ENCODE peak calls at places on chromosomes 16 and 17, in five cellular contexts. O, L, B, Y and Z are unnamed samples.

GRCh38 chr16:47561286-47561685 is 100.2 kb downstream of the PHKB start:
- DNase-seq in B (no peak), O (no peak), L (no peak), Y (no peak), Z (no peak)

GRCh38 chr17:77497578-77497934 is 356.8 kb downstream of the SEC14L1 start:
- DNase-seq in O (no peak), L (no peak), Y (no peak), B (no peak), Z (no peak)

GRCh38 chr16:81641403-81642106 is 137.5 kb upstream of the PLCG2 start:
- DNase-seq in Y (no peak), L (peak; percentile 45), O (no peak), B (no peak), Z (no peak)

GRCh38 chr16:23967018-23967417 is 131.2 kb downstream of the PRKCB start:
- DNase-seq in L (no peak), B (no peak), Y (no peak), O (no peak), Z (no peak)

GRCh38 chr16:89057738-89058137 is 35.9 kb upstream of the ACSF3 start:
- DNase-seq in O (no peak), Y (no peak), B (no peak), L (no peak), Z (no peak)

GRCh38 chr17:45792437-45792836 is 8.3 kb downstream of the CRHR1 start:
- DNase-seq in L (no peak), O (no peak), B (no peak), Y (no peak), Z (no peak)

GRCh38 chr17:57356722-57357391 is 100.5 kb downstream of the MSI2 start:
- DNase-seq in O (no peak), L (peak; percentile 43), Y (no peak), B (no peak), Z (no peak)

GRCh38 chr17:56165017-56165720 is 11.9 kb downstream of the ANKFN1 start:
- DNase-seq in Y (no peak), B (no peak), L (no peak), O (no peak), Z (no peak)

GRCh38 chr17:17093764-17094163 is 51.5 kb downstream of the MPRIP start:
- DNase-seq in O (no peak), L (no peak), Y (no peak), B (no peak), Z (no peak)

GRCh38 chr16:53545433-53545832 is 42.4 kb upstream of the AKTIP start:
- DNase-seq in O (no peak), Y (no peak), L (peak; percentile 39), B (peak; percentile 18), Z (no peak)

GRCh38 chr17:60695960-60696359 is 18.3 kb downstream of the BCAS3 start:
- DNase-seq in Y (no peak), O (no peak), B (no peak), L (no peak), Z (no peak)

GRCh38 chr17:14471052-14471451 is 170.2 kb downstream of the HS3ST3B1 start:
- DNase-seq in O (peak; percentile 89), B (peak; percentile 89), L (no peak), Y (no peak), Z (no peak)

GRCh38 chr16:528111-529011 is 849 bp downstream of the CAPN15 start:
- DNase-seq in L (peak; percentile 63), O (peak; percentile 36), B (no peak), Y (peak; percentile 39), Z (no peak)

GRCh38 chr17:31008374-31009035 is 37.7 kb downstream of the RNF135 start:
- DNase-seq in Y (no peak), B (no peak), L (peak; percentile 84), O (no peak), Z (no peak)

GRCh38 chr17:71438631-71439146 is 682.1 kb upstream of the SOX9 start:
- DNase-seq in O (peak; percentile 84), L (no peak), Y (no peak), B (peak; percentile 25), Z (no peak)

GRCh38 chr16:84952335-84953050 is 58.8 kb downstream of the ZDHHC7 start:
- DNase-seq in O (peak; percentile 80), Y (peak; percentile 90), L (peak; percentile 90), B (peak; percentile 83), Z (peak; percentile 40)

GRCh38 chr17:62064791-62065563 is at the start of gene MED13:
- DNase-seq in Y (peak; percentile 74), B (peak; percentile 32), L (peak; percentile 64), O (peak; percentile 50), Z (no peak)

GRCh38 chr16:87895641-87896141 is 26.4 kb upstream of the SLC7A5 start:
- DNase-seq in Y (no peak), L (no peak), B (no peak), O (no peak), Z (peak; percentile 67)
- TF ChIP-seq JUNB in Y (no peak), L (no peak), B (no peak), O (no peak), Z (peak; percentile 28)

GRCh38 chr17:8859029-8859803 is 8.3 kb downstream of the PIK3R6 start:
- DNase-seq in B (peak; percentile 18), L (no peak), Y (no peak), O (no peak), Z (no peak)
- TF ChIP-seq JUNB in B (no peak), L (no peak), Y (no peak), O (no peak), Z (no peak)

GRCh38 chr17:39600469-39601009 is 7.2 kb downstream of the NEUROD2 start:
- DNase-seq in Y (no peak), B (no peak), L (no peak), O (no peak), Z (no peak)

GRCh38 chr17:39601010-39601597 is 6.6 kb downstream of the NEUROD2 start:
- DNase-seq in O (no peak), B (no peak), Y (no peak), L (peak; percentile 86), Z (no peak)

GRCh38 chr17:39603304-39604016 is 4.3 kb downstream of the NEUROD2 start:
- DNase-seq in L (no peak), B (no peak), O (no peak), Y (no peak), Z (no peak)

GRCh38 chr17:39602533-39603303 is 5.0 kb downstream of the NEUROD2 start:
- DNase-seq in Y (no peak), L (no peak), B (no peak), O (no peak), Z (no peak)

DNA sequence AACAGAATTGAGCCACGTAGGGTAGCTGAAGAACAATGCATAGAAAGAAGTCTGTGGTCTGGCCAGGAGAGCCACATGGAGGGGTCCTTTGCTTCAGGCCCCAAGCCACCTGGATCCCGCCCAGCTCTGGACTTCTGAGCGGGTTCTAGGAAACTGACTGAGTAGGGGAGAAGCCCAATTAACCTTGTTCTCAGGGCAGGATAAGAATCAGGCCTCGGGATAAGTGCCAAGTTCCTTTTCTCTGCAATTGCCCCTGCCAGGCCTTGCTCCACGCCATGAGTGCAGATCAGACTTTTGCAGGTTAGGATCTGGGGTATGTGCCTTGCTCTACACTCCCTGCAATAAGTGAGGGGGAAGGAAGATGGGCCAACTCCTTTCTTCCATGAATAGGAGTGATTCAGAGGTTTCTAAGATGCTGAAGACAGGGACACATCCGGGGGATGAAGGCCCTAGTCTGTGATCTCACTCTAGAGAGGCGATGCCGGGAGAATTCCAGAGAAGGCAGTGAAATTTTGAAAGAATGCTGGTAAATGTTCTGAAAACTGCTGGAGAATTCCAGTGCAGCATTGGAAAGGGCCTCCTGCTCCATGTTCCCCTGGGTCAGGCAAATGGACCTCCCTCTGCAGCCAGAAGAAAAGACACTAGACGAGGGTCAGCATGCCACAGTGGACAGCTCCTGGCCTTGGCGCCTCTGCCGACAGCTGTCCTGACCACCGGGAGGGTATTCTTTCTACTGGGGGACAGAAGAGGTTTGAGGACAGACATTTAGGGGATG is 5.8 kb downstream of the NEUROD2 start:
- DNase-seq in O (no peak), B (no peak), Y (no peak), L (no peak), Z (no peak)
- TF ChIP-seq JUNB in O (no peak), B (no peak), Y (no peak), L (no peak), Z (no peak)

DNA sequence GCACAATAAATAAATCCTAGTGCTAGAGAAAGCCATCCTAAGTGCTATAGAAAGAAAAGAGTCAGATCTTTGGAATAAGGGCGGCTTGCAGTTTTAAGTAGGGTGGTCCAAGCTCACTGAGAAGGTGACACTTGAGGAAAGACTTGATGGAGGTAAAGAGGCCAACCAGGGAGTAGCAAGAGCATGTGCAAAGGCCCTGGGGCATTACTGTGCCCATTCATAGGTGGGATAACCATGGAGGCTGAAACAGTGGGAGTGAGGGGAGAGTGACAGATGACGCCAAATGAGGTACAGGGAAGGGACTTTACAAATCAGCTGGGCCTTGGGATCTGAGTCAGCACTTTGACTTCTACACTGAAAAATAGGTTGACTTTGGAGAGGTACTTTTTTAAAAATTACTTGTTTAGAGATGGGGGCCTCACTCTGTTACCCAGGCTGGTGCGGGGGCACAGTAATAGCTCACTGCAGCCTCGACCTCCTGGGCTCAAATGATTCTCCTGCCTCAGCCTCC is 115.5 kb downstream of the ABCC1 start:
- DNase-seq in Y (no peak), L (no peak), B (no peak), O (no peak), Z (no peak)
- TF ChIP-seq JUNB in Y (no peak), L (no peak), B (no peak), O (no peak), Z (no peak)

GRCh38 chr16:72244853-72245252 is 72.9 kb upstream of the PMFBP1 start:
- DNase-seq in L (peak; percentile 22), O (no peak), Y (no peak), B (no peak), Z (no peak)
- TF ChIP-seq JUNB in L (no peak), O (no peak), Y (no peak), B (no peak), Z (no peak)

GRCh38 chr16:2056681-2057407 is 9.1 kb downstream of the TSC2 start:
- DNase-seq in O (peak; percentile 56), Y (no peak), B (no peak), L (peak; percentile 48), Z (no peak)
- TF ChIP-seq JUNB in O (no peak), Y (no peak), B (no peak), L (no peak), Z (no peak)

GRCh38 chr17:80892019-80892855 is 99.4 kb upstream of the CHMP6 start:
- DNase-seq in L (no peak), O (peak; percentile 86), Y (peak; percentile 88), B (no peak), Z (peak; percentile 77)
- TF ChIP-seq JUNB in L (no peak), O (peak; percentile 85), Y (peak; percentile 82), B (no peak), Z (peak; percentile 92)

DNA sequence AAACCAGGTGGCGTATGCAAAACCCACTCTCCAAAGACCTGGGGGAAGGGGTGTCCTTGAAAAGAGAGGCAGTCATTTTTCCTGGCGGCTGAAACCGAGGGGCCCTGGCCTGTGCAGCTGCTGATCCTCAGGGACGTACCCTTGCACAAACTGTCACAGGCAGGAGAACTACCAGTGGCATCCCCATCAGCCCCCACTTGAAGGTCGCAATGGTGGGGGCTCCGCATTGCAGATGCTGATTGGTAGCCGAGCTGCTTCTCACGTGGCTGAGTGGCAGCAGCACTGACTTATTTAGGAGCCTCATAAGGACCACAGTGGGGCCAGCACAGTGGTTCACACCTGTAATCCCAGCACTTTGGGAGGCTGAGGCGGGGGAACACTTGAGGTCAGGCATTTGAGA is 35.0 kb upstream of the CDC42EP4 start:
- DNase-seq in B (no peak), Y (no peak), O (no peak), L (no peak), Z (no peak)
- TF ChIP-seq JUNB in B (no peak), Y (no peak), O (no peak), L (no peak), Z (no peak)